ENCODE peak calls at places on chromosomes 5 and 9, in ten cellular contexts. X is stomach; E is neural crest cell; A is renal cortical epithelial cell; H is EH; N is naive thymus-derived CD8-positive, alpha-beta T cell; F is GM04503; L is DMS 273 treated with DMSO at 0.1 percent for 48 hours; R is sciatic nerve; J is stimulated activated CD8-positive, alpha-beta memory T cell treated with anti-CD3 and anti-CD28 coated beads, Interleukin-15, amount 100 ng/mL, for 24 hours. V is an unnamed sample.

GRCh38 chr9:112655633-112656032 is 62.3 kb downstream of the INIP start:
- DNase-seq in F (no peak), R (no peak), E (no peak), A (no peak), J (no peak), L (no peak), X (no peak), N (no peak), H (no peak), V (no peak)

GRCh38 chr5:154236459-154237375 is 46.2 kb downstream of the GALNT10 start:
- DNase-seq in J (no peak), A (no peak), N (no peak), E (no peak), H (no peak), R (no peak), F (no peak), X (no peak), L (no peak), V (no peak)

GRCh38 chr9:131258186-131258585 is 18.1 kb downstream of the FAM78A start:
- DNase-seq in F (no peak), L (no peak), N (no peak), R (peak), X (no peak), A (no peak), H (no peak), E (no peak), J (no peak), V (no peak)

GRCh38 chr9:90331826-90332575 is 310.6 kb downstream of the DIRAS2 start:
- DNase-seq in R (no peak), H (peak), E (no peak), A (peak), J (no peak), X (no peak), F (peak), L (no peak), N (no peak), V (no peak)

GRCh38 chr9:33155393-33155792 is 11.7 kb downstream of the B4GALT1 start:
- DNase-seq in H (peak), E (no peak), J (no peak), R (no peak), N (no peak), A (peak), X (no peak), F (no peak), L (no peak), V (no peak)

GRCh38 chr5:159817262-159818029 is 98.8 kb upstream of the ADRA1B start:
- DNase-seq in H (peak), X (no peak), R (no peak), N (no peak), F (no peak), E (no peak), A (peak), L (no peak), J (no peak), V (no peak)

GRCh38 chr5:75611324-75612210 is at the start of gene ANKDD1B:
- DNase-seq in E (peak), R (peak), L (no peak), H (peak), F (no peak), N (no peak), J (no peak), A (peak), X (peak), V (peak)

GRCh38 chr5:111704452-111705085 is 52.4 kb downstream of the NREP start:
- DNase-seq in F (no peak), J (no peak), X (no peak), H (no peak), A (no peak), R (no peak), L (no peak), N (no peak), E (no peak), V (no peak)

GRCh38 chr5:77300457-77300856 is 90.0 kb downstream of the PDE8B start:
- DNase-seq in H (no peak), E (no peak), R (no peak), A (no peak), F (no peak), J (no peak), N (no peak), X (no peak), L (no peak), V (no peak)

GRCh38 chr5:39283231-39283818 is 64.0 kb upstream of the FYB1 start:
- DNase-seq in H (peak), A (peak), E (no peak), F (peak), N (peak), L (no peak), X (no peak), J (no peak), R (no peak), V (no peak)

GRCh38 chr5:68285857-68286611 is 70.5 kb downstream of the PIK3R1 start:
- DNase-seq in L (no peak), F (no peak), J (no peak), X (no peak), R (no peak), A (peak), N (peak), H (peak), E (no peak), V (no peak)

GRCh38 chr5:14268738-14269137 is 125.6 kb downstream of the TRIO start:
- DNase-seq in X (no peak), A (no peak), E (no peak), L (no peak), R (no peak), H (peak), J (no peak), F (no peak), N (no peak), V (no peak)

V was measured in upper lobe of right lung.